ENCODE peak calls at places on chromosomes 2 and 18, in nine cellular contexts. I is nephron progenitor cell, S is sciatic nerve, O is WTC11, Y is SJSA1, G is gastrocnemius medialis, C is 8988T, M is H54, D is type B pancreatic cell. W is an unnamed sample.

GRCh38 chr18:23890589-23890988 is 124.0 kb upstream of the TTC39C start:
- DNase-seq in I (no peak), S (no peak), O (no peak), Y (no peak), G (no peak), C (no peak), M (peak; percentile 14), D (no peak), W (no peak)

GRCh38 chr2:17849260-17849659 is 29.2 kb upstream of the KCNS3 start:
- DNase-seq in I (no peak), S (no peak), O (no peak), Y (peak; percentile 16), G (no peak), C (no peak), M (no peak), D (no peak), W (no peak)

GRCh38 chr2:27652341-27652740 is 11.1 kb downstream of the SUPT7L start:
- DNase-seq in I (no peak), S (no peak), O (no peak), Y (no peak), G (no peak), C (no peak), M (no peak), D (no peak), W (no peak)

GRCh38 chr2:74223941-74224770 is 25.7 kb downstream of the MTHFD2 start:
- DNase-seq in I (no peak), S (no peak), O (no peak), Y (no peak), G (no peak), C (no peak), M (no peak), D (no peak), W (no peak)

GRCh38 chr2:52934354-52934898 is 833.2 kb upstream of the CHAC2 start:
- DNase-seq in I (no peak), S (no peak), O (no peak), Y (no peak), G (no peak), C (no peak), M (peak; percentile 3), D (no peak), W (no peak)

GRCh38 chr18:12246849-12247808 is 7.0 kb upstream of the CIDEA start:
- DNase-seq in I (peak; percentile 61), S (no peak), O (peak; percentile 78), Y (no peak), G (no peak), C (no peak), M (no peak), D (peak; percentile 62), W (peak; percentile 74)

GRCh38 chr2:217551229-217551909 is 451.4 kb downstream of the TNS1 start:
- DNase-seq in I (no peak), S (no peak), O (no peak), Y (peak; percentile 77), G (no peak), C (no peak), M (no peak), D (no peak), W (no peak)

GRCh38 chr2:101823347-101823791 is 125.9 kb downstream of the MAP4K4 start:
- DNase-seq in I (peak; percentile 51), S (peak; percentile 78), O (peak; percentile 71), Y (peak; percentile 64), G (peak; percentile 42), C (no peak), M (no peak), D (no peak), W (peak; percentile 64)

GRCh38 chr2:58539973-58540372 is 298.8 kb upstream of the FANCL start:
- DNase-seq in I (no peak), S (no peak), O (no peak), Y (no peak), G (no peak), C (no peak), M (no peak), D (no peak), W (no peak)

GRCh38 chr2:26735883-26736588 is 28.0 kb upstream of the SLC35F6 start:
- DNase-seq in I (no peak), S (no peak), O (no peak), Y (no peak), G (no peak), C (no peak), M (no peak), D (no peak), W (no peak)

GRCh38 chr2:152580722-152581121 is 136.5 kb downstream of the PRPF40A start:
- DNase-seq in I (no peak), S (no peak), O (no peak), Y (no peak), G (no peak), C (no peak), M (no peak), D (no peak), W (no peak)

GRCh38 chr2:175003875-175004729 is 1.1 kb downstream of the CHN1 start:
- DNase-seq in I (no peak), S (no peak), O (peak; percentile 34), Y (no peak), G (no peak), C (peak; percentile 21), M (no peak), D (no peak), W (no peak)

GRCh38 chr2:102208774-102209173 is 22.0 kb downstream of the IL1RL2 start:
- DNase-seq in I (no peak), S (no peak), O (no peak), Y (no peak), G (no peak), C (no peak), M (no peak), D (no peak), W (no peak)

GRCh38 chr2:120766758-120767351 is 31.2 kb downstream of the GLI2 start:
- DNase-seq in I (no peak), S (peak; percentile 32), O (peak; percentile 29), Y (no peak), G (peak; percentile 5), C (no peak), M (no peak), D (no peak), W (no peak)

GRCh38 chr2:7084601-7085000 is 167.4 kb downstream of the RNF144A start:
- DNase-seq in I (no peak), S (no peak), O (no peak), Y (no peak), G (no peak), C (no peak), M (no peak), D (no peak), W (no peak)

GRCh38 chr18:32714571-32715148 is 58.2 kb downstream of the KLHL14 start:
- DNase-seq in I (peak; percentile 41), S (no peak), O (peak; percentile 37), Y (no peak), G (no peak), C (no peak), M (peak; percentile 9), D (no peak), W (peak; percentile 52)

GRCh38 chr18:63365909-63366269 is 1.1 kb downstream of the KDSR start:
- DNase-seq in I (peak; percentile 12), S (no peak), O (peak; percentile 10), Y (no peak), G (no peak), C (no peak), M (peak; percentile 1), D (no peak), W (peak; percentile 46)

GRCh38 chr2:172985139-172985874 is 90.3 kb upstream of the MAP3K20 start:
- DNase-seq in I (no peak), S (no peak), O (no peak), Y (peak; percentile 68), G (peak; percentile 62), C (peak; percentile 24), M (peak; percentile 75), D (no peak), W (no peak)

GRCh38 chr2:102057502-102058292 is 65.9 kb downstream of the IL1R2 start:
- DNase-seq in I (no peak), S (no peak), O (no peak), Y (no peak), G (no peak), C (no peak), M (no peak), D (no peak), W (no peak)

GRCh38 chr2:171226471-171226870 is 65.8 kb upstream of the TLK1 start:
- DNase-seq in I (no peak), S (no peak), O (no peak), Y (no peak), G (no peak), C (no peak), M (no peak), D (no peak), W (no peak)

W was measured in ecto neural progenitor cell.